ENCODE peak calls at places on chromosomes 12 and 14, in eight cellular contexts. W, U, I, G, V, E, T and M are unnamed samples.

GRCh38 chr14:89108608-89109007 is 284.2 kb downstream of the TTC8 start:
- DNase-seq in W (no peak), U (no peak), I (no peak), G (no peak), V (no peak), E (no peak), T (no peak), M (no peak)

GRCh38 chr14:104432611-104433231 is 146.8 kb upstream of the C14orf180 start:
- DNase-seq in W (no peak), U (no peak), I (no peak), G (no peak), V (peak), E (no peak), T (no peak), M (no peak)

GRCh38 chr14:72024043-72024407 is 91.8 kb downstream of the RGS6 start:
- DNase-seq in W (peak), U (no peak), I (no peak), G (no peak), V (no peak), E (no peak), T (no peak), M (peak)

GRCh38 chr14:23061995-23062394 is 4.7 kb upstream of the CDH24 start:
- DNase-seq in W (peak), U (no peak), I (peak), G (peak), V (peak), E (peak), T (peak), M (peak)

GRCh38 chr12:116864371-116865160 is 16.7 kb downstream of the HRK start:
- DNase-seq in W (no peak), U (no peak), I (no peak), G (no peak), V (no peak), E (peak), T (no peak), M (peak)

GRCh38 chr14:31998220-31998559 is 78.9 kb upstream of the ARHGAP5 start:
- DNase-seq in W (no peak), U (no peak), I (no peak), G (no peak), V (no peak), E (no peak), T (no peak), M (no peak)

GRCh38 chr14:22614240-22614799 is 16.2 kb downstream of the ABHD4 start:
- DNase-seq in W (peak), U (no peak), I (no peak), G (no peak), V (no peak), E (peak), T (peak), M (no peak)

GRCh38 chr12:1350055-1350933 is 244.1 kb downstream of the FBXL14 start:
- DNase-seq in W (no peak), U (no peak), I (no peak), G (no peak), V (no peak), E (peak), T (no peak), M (no peak)

GRCh38 chr12:71636704-71637115 is 26.9 kb downstream of the ZFC3H1 start:
- DNase-seq in W (peak), U (no peak), I (no peak), G (no peak), V (no peak), E (no peak), T (peak), M (no peak)

GRCh38 chr14:104521816-104522745 is 57.5 kb upstream of the C14orf180 start:
- DNase-seq in W (no peak), U (no peak), I (no peak), G (no peak), V (peak), E (no peak), T (no peak), M (no peak)

DNA sequence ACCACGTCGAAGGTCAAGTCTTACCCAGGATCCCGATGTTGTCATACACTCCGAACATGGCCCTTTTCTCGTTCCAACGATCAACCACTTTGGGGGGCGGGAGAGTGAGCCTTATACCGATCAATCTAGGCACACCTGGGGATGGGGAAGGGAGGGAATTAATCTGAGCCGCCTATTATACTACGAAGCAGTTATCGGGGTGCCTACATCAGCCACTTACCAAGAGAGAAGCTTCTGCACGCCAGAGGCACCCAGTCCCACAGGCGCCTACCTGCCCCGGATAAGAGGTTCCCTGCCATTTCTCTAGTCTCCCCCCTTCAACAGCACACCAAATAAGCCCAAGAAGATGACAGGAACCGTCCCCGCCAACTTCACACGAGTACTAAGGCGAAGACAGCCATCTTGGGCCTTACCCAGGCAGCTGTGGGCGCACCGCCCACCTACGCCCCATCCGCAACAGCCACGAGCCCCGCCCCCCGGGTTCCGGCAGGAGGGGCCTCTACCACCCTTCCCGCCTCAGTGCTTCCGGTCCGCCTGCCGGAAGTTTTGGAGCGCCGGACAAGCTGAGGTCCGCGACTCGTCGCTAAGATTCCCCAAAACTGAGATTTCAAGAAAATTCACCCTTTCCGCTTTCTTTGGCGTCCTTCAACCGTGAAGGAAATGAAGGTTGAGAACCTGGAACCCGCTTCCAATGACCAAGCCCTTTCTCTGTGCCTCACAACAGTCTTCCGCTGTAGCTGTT is at the start of gene MRPL51:
- DNase-seq in W (peak), U (peak), I (peak), G (peak), V (peak), E (peak), T (peak), M (peak)
- TF ChIP-seq POLR2A in W (peak), U (peak), I (peak), G (no peak), V (peak), E (no peak), T (peak), M (no peak)

GRCh38 chr12:109053382-109054123 is 1.2 kb downstream of the USP30 start:
- DNase-seq in W (no peak), U (no peak), I (no peak), G (no peak), V (no peak), E (peak), T (no peak), M (peak)
- TF ChIP-seq POLR2A in W (no peak), U (no peak), I (no peak), G (no peak), V (no peak), E (no peak), T (no peak), M (no peak)

DNA sequence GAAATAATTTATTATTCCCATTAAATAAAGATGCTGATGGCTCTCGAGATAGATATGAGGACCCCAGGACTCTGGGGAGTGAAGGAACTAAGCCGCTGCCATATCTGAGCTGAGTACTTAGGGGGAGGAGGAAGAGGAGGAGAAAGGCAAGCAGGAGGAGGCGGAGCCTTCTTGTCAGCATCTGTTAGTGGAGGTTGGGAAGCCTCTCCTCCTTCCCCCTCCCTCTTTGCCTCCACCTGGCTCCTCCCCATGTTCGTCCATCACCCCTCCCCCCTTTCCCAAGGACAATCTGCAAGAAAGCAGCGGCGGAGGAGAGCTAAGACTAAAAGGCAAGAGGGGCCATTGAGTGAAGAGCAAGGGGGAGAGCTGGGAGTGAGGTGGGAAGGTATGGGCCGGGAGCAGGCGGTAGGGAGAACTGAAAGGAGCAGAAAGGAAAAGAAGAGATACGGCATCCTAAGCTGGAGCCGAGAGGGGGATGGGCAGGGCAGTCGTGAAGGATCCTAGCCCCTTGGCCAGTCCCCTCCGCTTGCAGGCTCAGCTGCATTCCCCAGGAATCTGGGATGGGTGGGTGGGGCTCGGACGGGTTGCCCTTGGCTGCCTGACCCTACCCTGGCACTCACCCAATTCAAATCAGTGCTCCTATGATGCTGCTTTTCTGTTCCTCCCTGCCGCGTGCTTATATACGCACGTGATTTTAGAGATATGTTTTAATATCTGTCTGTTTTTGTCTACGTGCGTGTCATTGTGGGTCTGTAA is at the start of gene PFKM:
- DNase-seq in W (peak), U (peak), I (peak), G (peak), V (peak), E (peak), T (peak), M (peak)
- TF ChIP-seq POLR2A in W (peak), U (no peak), I (peak), G (peak), V (no peak), E (peak), T (peak), M (no peak)

GRCh38 chr14:20998139-20998538 is 954 bp upstream of the SLC39A2 start:
- DNase-seq in W (no peak), U (no peak), I (no peak), G (no peak), V (no peak), E (no peak), T (no peak), M (no peak)

GRCh38 chr14:20998674-20999366 is at the start of gene SLC39A2:
- DNase-seq in W (no peak), U (no peak), I (no peak), G (peak), V (peak), E (peak), T (no peak), M (no peak)

GRCh38 chr14:20997564-20997963 is 1.5 kb upstream of the SLC39A2 start:
- DNase-seq in W (no peak), U (no peak), I (no peak), G (no peak), V (no peak), E (no peak), T (no peak), M (no peak)

GRCh38 chr14:21001218-21001617 is 2.1 kb downstream of the SLC39A2 start:
- DNase-seq in W (no peak), U (no peak), I (no peak), G (no peak), V (no peak), E (no peak), T (no peak), M (no peak)

GRCh38 chr14:20996521-20996920 is 2.6 kb upstream of the SLC39A2 start:
- DNase-seq in W (no peak), U (no peak), I (no peak), G (no peak), V (no peak), E (no peak), T (no peak), M (no peak)
- TF ChIP-seq POLR2A in W (no peak), U (no peak), I (no peak), G (no peak), V (no peak), E (no peak), T (no peak), M (no peak)

GRCh38 chr12:6828671-6829531 is 694 bp downstream of the P3H3 start:
- DNase-seq in W (no peak), U (no peak), I (peak), G (peak), V (peak), E (no peak), T (no peak), M (peak)
- TF ChIP-seq POLR2A in W (peak), U (no peak), I (peak), G (no peak), V (no peak), E (no peak), T (no peak), M (no peak)